ENCODE peak calls at places on chromosome 2, in eight cellular contexts. One of them, this sample, is unnamed.

GRCh38 chr2:218679119-218679518 is 7.2 kb downstream of the STK36 start:
- DNase-seq in A549: no peak
- DNase-seq in PC-3: peak; percentile 46
- DNase-seq in IMR-90: peak; percentile 32
- DNase-seq in transverse colon: no peak
- DNase-seq in body of pancreas: no peak
- DNase-seq in brain microvascular endothelial cell: no peak
- DNase-seq in A673: no peak
- DNase-seq in this sample: no peak

GRCh38 chr2:207867075-207867474 is 97.4 kb upstream of the FZD5 start:
- DNase-seq in body of pancreas: no peak
- DNase-seq in brain microvascular endothelial cell: no peak
- DNase-seq in A673: no peak
- DNase-seq in PC-3: no peak
- DNase-seq in transverse colon: no peak
- DNase-seq in IMR-90: peak; percentile 19
- DNase-seq in A549: no peak
- DNase-seq in this sample: no peak

GRCh38 chr2:62447411-62447810 is 58.6 kb downstream of the TMEM17 start:
- DNase-seq in brain microvascular endothelial cell: no peak
- DNase-seq in PC-3: peak; percentile 4
- DNase-seq in A673: no peak
- DNase-seq in transverse colon: no peak
- DNase-seq in IMR-90: no peak
- DNase-seq in A549: no peak
- DNase-seq in body of pancreas: no peak
- DNase-seq in this sample: peak; percentile 17

GRCh38 chr2:26649992-26650712 is 9.0 kb upstream of the CIB4 start:
- DNase-seq in A549: no peak
- DNase-seq in PC-3: no peak
- DNase-seq in body of pancreas: no peak
- DNase-seq in IMR-90: no peak
- DNase-seq in A673: no peak
- DNase-seq in transverse colon: no peak
- DNase-seq in brain microvascular endothelial cell: no peak
- DNase-seq in this sample: no peak

GRCh38 chr2:196170681-196171247 is 614 bp downstream of the STK17B start:
- DNase-seq in transverse colon: peak; percentile 34
- DNase-seq in brain microvascular endothelial cell: peak; percentile 21
- DNase-seq in A673: peak; percentile 61
- DNase-seq in IMR-90: peak; percentile 60
- DNase-seq in body of pancreas: no peak
- DNase-seq in PC-3: no peak
- DNase-seq in A549: no peak
- DNase-seq in this sample: no peak

GRCh38 chr2:229511524-229511923 is 202.8 kb downstream of the DNER start:
- DNase-seq in A673: no peak
- DNase-seq in A549: no peak
- DNase-seq in brain microvascular endothelial cell: no peak
- DNase-seq in PC-3: no peak
- DNase-seq in body of pancreas: no peak
- DNase-seq in transverse colon: no peak
- DNase-seq in IMR-90: no peak
- DNase-seq in this sample: no peak

GRCh38 chr2:120626566-120626965 is 109.1 kb upstream of the GLI2 start:
- DNase-seq in PC-3: no peak
- DNase-seq in brain microvascular endothelial cell: no peak
- DNase-seq in A549: no peak
- DNase-seq in transverse colon: no peak
- DNase-seq in A673: no peak
- DNase-seq in IMR-90: no peak
- DNase-seq in body of pancreas: no peak
- DNase-seq in this sample: peak; percentile 58

GRCh38 chr2:1860931-1861330 is 116.6 kb upstream of the PXDN start:
- DNase-seq in PC-3: no peak
- DNase-seq in A549: no peak
- DNase-seq in brain microvascular endothelial cell: no peak
- DNase-seq in A673: no peak
- DNase-seq in IMR-90: no peak
- DNase-seq in transverse colon: no peak
- DNase-seq in body of pancreas: no peak
- DNase-seq in this sample: no peak

GRCh38 chr2:112073875-112074274 is 18.8 kb downstream of the TMEM87B start:
- DNase-seq in A673: no peak
- DNase-seq in PC-3: peak; percentile 51
- DNase-seq in body of pancreas: no peak
- DNase-seq in A549: no peak
- DNase-seq in brain microvascular endothelial cell: no peak
- DNase-seq in IMR-90: peak; percentile 33
- DNase-seq in transverse colon: no peak
- DNase-seq in this sample: no peak

GRCh38 chr2:150168596-150168995 is 318.9 kb downstream of the RND3 start:
- DNase-seq in PC-3: peak; percentile 12
- DNase-seq in brain microvascular endothelial cell: no peak
- DNase-seq in A673: no peak
- DNase-seq in A549: no peak
- DNase-seq in body of pancreas: no peak
- DNase-seq in transverse colon: no peak
- DNase-seq in IMR-90: peak; percentile 27
- DNase-seq in this sample: no peak

GRCh38 chr2:88227446-88227845 is 57.3 kb downstream of the THNSL2 start:
- DNase-seq in A673: peak; percentile 33
- DNase-seq in IMR-90: no peak
- DNase-seq in body of pancreas: no peak
- DNase-seq in A549: no peak
- DNase-seq in brain microvascular endothelial cell: peak; percentile 2
- DNase-seq in PC-3: no peak
- DNase-seq in transverse colon: no peak
- DNase-seq in this sample: no peak

GRCh38 chr2:128640847-128641360 is 322.2 kb upstream of the HS6ST1 start:
- DNase-seq in body of pancreas: no peak
- DNase-seq in A673: no peak
- DNase-seq in A549: no peak
- DNase-seq in IMR-90: no peak
- DNase-seq in brain microvascular endothelial cell: no peak
- DNase-seq in transverse colon: no peak
- DNase-seq in PC-3: no peak
- DNase-seq in this sample: peak; percentile 65

GRCh38 chr2:71609958-71610357 is 156.6 kb downstream of the DYSF start:
- DNase-seq in A673: peak; percentile 68
- DNase-seq in PC-3: peak; percentile 77
- DNase-seq in brain microvascular endothelial cell: no peak
- DNase-seq in body of pancreas: no peak
- DNase-seq in IMR-90: peak; percentile 54
- DNase-seq in A549: peak; percentile 50
- DNase-seq in transverse colon: no peak
- DNase-seq in this sample: no peak

GRCh38 chr2:236548179-236548918 is 21.3 kb upstream of the ACKR3 start:
- DNase-seq in A549: no peak
- DNase-seq in IMR-90: no peak
- DNase-seq in A673: no peak
- DNase-seq in body of pancreas: no peak
- DNase-seq in transverse colon: no peak
- DNase-seq in PC-3: no peak
- DNase-seq in brain microvascular endothelial cell: no peak
- DNase-seq in this sample: no peak

GRCh38 chr2:236550701-236551465 is 18.7 kb upstream of the ACKR3 start:
- DNase-seq in brain microvascular endothelial cell: no peak
- DNase-seq in IMR-90: no peak
- DNase-seq in body of pancreas: no peak
- DNase-seq in A549: no peak
- DNase-seq in A673: no peak
- DNase-seq in PC-3: no peak
- DNase-seq in transverse colon: no peak
- DNase-seq in this sample: no peak

GRCh38 chr2:236547725-236548124 is 21.9 kb upstream of the ACKR3 start:
- DNase-seq in brain microvascular endothelial cell: no peak
- DNase-seq in A673: no peak
- DNase-seq in body of pancreas: no peak
- DNase-seq in transverse colon: no peak
- DNase-seq in IMR-90: no peak
- DNase-seq in A549: no peak
- DNase-seq in PC-3: no peak
- DNase-seq in this sample: no peak

GRCh38 chr2:236550298-236550697 is 19.3 kb upstream of the ACKR3 start:
- DNase-seq in transverse colon: no peak
- DNase-seq in IMR-90: no peak
- DNase-seq in PC-3: no peak
- DNase-seq in A549: no peak
- DNase-seq in A673: no peak
- DNase-seq in brain microvascular endothelial cell: no peak
- DNase-seq in body of pancreas: no peak
- DNase-seq in this sample: no peak

GRCh38 chr2:236549165-236549564 is 20.5 kb upstream of the ACKR3 start:
- DNase-seq in brain microvascular endothelial cell: no peak
- DNase-seq in A549: no peak
- DNase-seq in A673: no peak
- DNase-seq in PC-3: no peak
- DNase-seq in IMR-90: no peak
- DNase-seq in transverse colon: no peak
- DNase-seq in body of pancreas: no peak
- DNase-seq in this sample: no peak
- H3K27ac ChIP-seq in brain microvascular endothelial cell: no peak overlapping the region
- H3K27ac ChIP-seq in A549: no peak overlapping the region
- H3K27ac ChIP-seq in A673: no peak overlapping the region
- H3K27ac ChIP-seq in PC-3: no peak overlapping the region
- H3K27ac ChIP-seq in IMR-90: no peak overlapping the region
- H3K27ac ChIP-seq in transverse colon: no peak overlapping the region
- H3K27ac ChIP-seq in body of pancreas: no peak overlapping the region
- H3K27ac ChIP-seq in this sample: no peak overlapping the region

DNA sequence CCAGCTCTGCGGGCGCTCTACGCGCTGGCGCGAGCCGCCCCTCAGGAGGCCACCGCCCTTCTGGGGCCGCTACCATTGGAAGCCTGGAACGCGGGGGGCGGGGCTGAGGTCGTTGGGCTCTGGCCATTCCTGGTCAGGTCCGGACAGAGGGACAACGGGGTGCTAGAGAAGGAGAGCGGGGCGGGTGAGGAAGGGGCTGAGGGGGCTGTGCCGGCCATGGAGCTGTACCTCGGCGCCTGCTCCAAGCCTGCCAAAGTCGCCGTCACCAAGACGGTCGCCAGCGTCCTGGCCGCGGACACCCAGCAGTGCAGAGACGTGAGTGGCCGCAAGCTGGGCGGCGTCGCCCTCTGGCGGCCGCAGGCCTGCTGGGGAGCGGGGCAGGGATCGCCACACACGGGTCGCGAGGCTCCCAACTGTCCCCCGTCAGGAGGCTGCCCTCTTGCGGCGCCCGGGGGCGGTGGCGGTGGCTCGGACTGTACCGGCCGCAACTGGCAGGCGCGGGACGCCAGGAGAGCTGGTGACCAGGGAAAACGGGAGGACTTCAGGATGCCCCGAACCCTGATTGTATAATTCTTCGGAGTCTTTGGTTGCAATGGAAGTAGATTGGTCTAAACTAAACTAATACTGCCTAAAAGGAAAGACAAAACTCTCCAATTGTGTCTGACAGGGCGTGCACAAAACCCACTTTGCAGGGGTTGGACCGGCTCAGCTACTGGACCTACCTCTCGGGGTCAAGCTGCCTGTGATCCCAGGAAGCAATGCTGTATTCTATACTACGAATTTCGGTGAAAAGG is at the start of gene FSIP2:
- DNase-seq in PC-3: peak; percentile 62
- DNase-seq in A673: peak; percentile 84
- DNase-seq in brain microvascular endothelial cell: peak; percentile 52
- DNase-seq in transverse colon: peak; percentile 73
- DNase-seq in A549: no peak
- DNase-seq in IMR-90: peak; percentile 9
- DNase-seq in body of pancreas: peak; percentile 91
- DNase-seq in this sample: peak; percentile 69
- H3K4me3 ChIP-seq in PC-3: peak within 1 kb of the TSS; percentile 43
- H3K4me3 ChIP-seq in A673: peak within 1 kb of the TSS; percentile 55
- H3K4me3 ChIP-seq in brain microvascular endothelial cell: peak within 1 kb of the TSS; percentile 66
- H3K4me3 ChIP-seq in transverse colon: peak within 1 kb of the TSS; percentile 29
- H3K4me3 ChIP-seq in A549: no peak within 1 kb of the TSS
- H3K4me3 ChIP-seq in IMR-90: peak within 1 kb of the TSS; percentile 12
- H3K4me3 ChIP-seq in body of pancreas: peak within 1 kb of the TSS; percentile 14
- H3K4me3 ChIP-seq in this sample: peak within 1 kb of the TSS; percentile 63

GRCh38 chr2:136117391-136117841 is 533 bp downstream of the CXCR4 start:
- DNase-seq in IMR-90: peak; percentile 26
- DNase-seq in brain microvascular endothelial cell: peak; percentile 16
- DNase-seq in transverse colon: peak; percentile 35
- DNase-seq in A673: peak; percentile 56
- DNase-seq in A549: peak; percentile 21
- DNase-seq in PC-3: peak; percentile 12
- DNase-seq in body of pancreas: no peak
- DNase-seq in this sample: no peak
- TF ChIP-seq CTCF in IMR-90: no peak
- TF ChIP-seq CTCF in brain microvascular endothelial cell: peak; percentile 18
- TF ChIP-seq CTCF in transverse colon: no peak
- TF ChIP-seq CTCF in A673: no peak
- TF ChIP-seq CTCF in A549: no peak
- TF ChIP-seq CTCF in PC-3: no peak
- TF ChIP-seq CTCF in body of pancreas: no peak
- TF ChIP-seq CTCF in this sample: no peak

GRCh38 chr2:54657664-54658083 is 65.8 kb upstream of the EML6 start:
- DNase-seq in brain microvascular endothelial cell: peak; percentile 38
- DNase-seq in A549: peak; percentile 62
- DNase-seq in body of pancreas: peak; percentile 71
- DNase-seq in transverse colon: peak; percentile 66
- DNase-seq in IMR-90: peak; percentile 39
- DNase-seq in PC-3: peak; percentile 66
- DNase-seq in A673: peak; percentile 39
- DNase-seq in this sample: no peak

GRCh38 chr2:54658548-54659207 is 64.8 kb upstream of the EML6 start:
- DNase-seq in brain microvascular endothelial cell: no peak
- DNase-seq in IMR-90: peak; percentile 67
- DNase-seq in body of pancreas: no peak
- DNase-seq in transverse colon: no peak
- DNase-seq in A673: no peak
- DNase-seq in A549: no peak
- DNase-seq in PC-3: no peak
- DNase-seq in this sample: no peak

GRCh38 chr2:54653572-54654204 is 69.8 kb upstream of the EML6 start:
- DNase-seq in transverse colon: no peak
- DNase-seq in A673: no peak
- DNase-seq in A549: no peak
- DNase-seq in IMR-90: no peak
- DNase-seq in body of pancreas: no peak
- DNase-seq in PC-3: no peak
- DNase-seq in brain microvascular endothelial cell: no peak
- DNase-seq in this sample: no peak

GRCh38 chr2:54655051-54655809 is 68.2 kb upstream of the EML6 start:
- DNase-seq in IMR-90: peak; percentile 69
- DNase-seq in A673: no peak
- DNase-seq in A549: no peak
- DNase-seq in brain microvascular endothelial cell: no peak
- DNase-seq in transverse colon: no peak
- DNase-seq in PC-3: no peak
- DNase-seq in body of pancreas: no peak
- DNase-seq in this sample: no peak

DNA sequence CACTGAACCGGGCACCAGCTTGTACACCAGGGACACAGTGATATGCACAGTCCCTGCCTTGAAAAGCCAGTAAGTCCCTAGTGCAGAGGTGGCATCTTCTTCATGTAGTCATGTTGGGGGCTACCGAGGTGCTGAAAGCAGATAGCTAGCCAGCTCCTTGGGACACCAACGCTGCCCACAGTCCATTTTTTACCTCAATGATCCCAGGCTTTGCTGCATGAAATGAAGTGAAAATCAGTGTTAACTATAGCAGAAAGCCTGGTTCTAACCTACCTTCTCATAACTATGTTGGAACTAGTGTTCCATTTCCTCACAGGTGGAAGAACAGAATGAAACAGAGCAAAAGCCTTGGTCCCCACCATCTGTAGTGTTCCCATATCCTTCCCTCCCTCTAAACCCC is 66.6 kb upstream of the EML6 start:
- DNase-seq in brain microvascular endothelial cell: no peak
- DNase-seq in PC-3: no peak
- DNase-seq in A549: no peak
- DNase-seq in transverse colon: no peak
- DNase-seq in IMR-90: no peak
- DNase-seq in body of pancreas: no peak
- DNase-seq in A673: no peak
- DNase-seq in this sample: no peak
- H3K27ac ChIP-seq in brain microvascular endothelial cell: no peak overlapping the region
- H3K27ac ChIP-seq in PC-3: no peak overlapping the region
- H3K27ac ChIP-seq in A549: no peak overlapping the region
- H3K27ac ChIP-seq in transverse colon: no peak overlapping the region
- H3K27ac ChIP-seq in IMR-90: no peak overlapping the region
- H3K27ac ChIP-seq in body of pancreas: no peak overlapping the region
- H3K27ac ChIP-seq in A673: no peak overlapping the region
- H3K27ac ChIP-seq in this sample: no peak overlapping the region